ENCODE peak calls at places on chromosomes 2 and 18, in nine cellular contexts. One of them, this sample, is unnamed.

GRCh38 chr2:201959626-201960025 is 74.0 kb upstream of the FZD7 start:
- DNase-seq in lower leg skin: no peak
- DNase-seq in heart left ventricle: no peak
- DNase-seq in uterus: no peak
- DNase-seq in body of pancreas: no peak
- DNase-seq in HCT116: no peak
- DNase-seq in GM12892: no peak
- DNase-seq in esophagus squamous epithelium: no peak
- DNase-seq in adrenal gland: no peak
- DNase-seq in this sample: no peak

GRCh38 chr2:15449542-15450236 is 111.4 kb downstream of the NBAS start:
- DNase-seq in lower leg skin: no peak
- DNase-seq in heart left ventricle: no peak
- DNase-seq in uterus: no peak
- DNase-seq in body of pancreas: no peak
- DNase-seq in HCT116: no peak
- DNase-seq in GM12892: no peak
- DNase-seq in esophagus squamous epithelium: no peak
- DNase-seq in adrenal gland: no peak
- DNase-seq in this sample: no peak

GRCh38 chr18:31252522-31252921 is 65.4 kb upstream of the DSG1 start:
- DNase-seq in lower leg skin: no peak
- DNase-seq in heart left ventricle: no peak
- DNase-seq in uterus: no peak
- DNase-seq in body of pancreas: no peak
- DNase-seq in HCT116: no peak
- DNase-seq in GM12892: no peak
- DNase-seq in esophagus squamous epithelium: no peak
- DNase-seq in adrenal gland: no peak
- DNase-seq in this sample: no peak

GRCh38 chr2:142515493-142515892 is 362.0 kb upstream of the KYNU start:
- DNase-seq in lower leg skin: no peak
- DNase-seq in heart left ventricle: no peak
- DNase-seq in uterus: no peak
- DNase-seq in body of pancreas: no peak
- DNase-seq in HCT116: no peak
- DNase-seq in GM12892: no peak
- DNase-seq in esophagus squamous epithelium: no peak
- DNase-seq in adrenal gland: no peak
- DNase-seq in this sample: no peak

GRCh38 chr2:75586971-75587370 is 26.2 kb upstream of the EVA1A start:
- DNase-seq in lower leg skin: no peak
- DNase-seq in heart left ventricle: no peak
- DNase-seq in uterus: no peak
- DNase-seq in body of pancreas: no peak
- DNase-seq in HCT116: no peak
- DNase-seq in GM12892: no peak
- DNase-seq in esophagus squamous epithelium: no peak
- DNase-seq in adrenal gland: no peak
- DNase-seq in this sample: no peak

GRCh38 chr2:120908314-120908975 is 172.8 kb downstream of the GLI2 start:
- DNase-seq in lower leg skin: no peak
- DNase-seq in heart left ventricle: no peak
- DNase-seq in uterus: no peak
- DNase-seq in body of pancreas: no peak
- DNase-seq in HCT116: no peak
- DNase-seq in GM12892: no peak
- DNase-seq in esophagus squamous epithelium: no peak
- DNase-seq in adrenal gland: no peak
- DNase-seq in this sample: no peak

GRCh38 chr2:10970666-10971065 is 58.9 kb downstream of the KCNF1 start:
- DNase-seq in lower leg skin: no peak
- DNase-seq in heart left ventricle: no peak
- DNase-seq in uterus: no peak
- DNase-seq in body of pancreas: no peak
- DNase-seq in HCT116: no peak
- DNase-seq in GM12892: no peak
- DNase-seq in esophagus squamous epithelium: no peak
- DNase-seq in adrenal gland: no peak
- DNase-seq in this sample: no peak

GRCh38 chr2:239959059-239959971 is 65.8 kb downstream of the NDUFA10 start:
- DNase-seq in lower leg skin: no peak
- DNase-seq in heart left ventricle: no peak
- DNase-seq in uterus: no peak
- DNase-seq in body of pancreas: no peak
- DNase-seq in HCT116: no peak
- DNase-seq in GM12892: no peak
- DNase-seq in esophagus squamous epithelium: no peak
- DNase-seq in adrenal gland: no peak
- DNase-seq in this sample: no peak

GRCh38 chr2:48851161-48851560 is 95.6 kb upstream of the LHCGR start:
- DNase-seq in lower leg skin: no peak
- DNase-seq in heart left ventricle: no peak
- DNase-seq in uterus: no peak
- DNase-seq in body of pancreas: no peak
- DNase-seq in HCT116: no peak
- DNase-seq in GM12892: no peak
- DNase-seq in esophagus squamous epithelium: no peak
- DNase-seq in adrenal gland: no peak
- DNase-seq in this sample: no peak

GRCh38 chr2:239704737-239705136 is 303.9 kb upstream of the HDAC4 start:
- DNase-seq in lower leg skin: peak
- DNase-seq in heart left ventricle: no peak
- DNase-seq in uterus: no peak
- DNase-seq in body of pancreas: no peak
- DNase-seq in HCT116: no peak
- DNase-seq in GM12892: no peak
- DNase-seq in esophagus squamous epithelium: no peak
- DNase-seq in adrenal gland: peak
- DNase-seq in this sample: no peak

GRCh38 chr2:191660575-191660974 is 17.4 kb upstream of the NABP1 start:
- DNase-seq in lower leg skin: no peak
- DNase-seq in heart left ventricle: no peak
- DNase-seq in uterus: no peak
- DNase-seq in body of pancreas: no peak
- DNase-seq in HCT116: no peak
- DNase-seq in GM12892: no peak
- DNase-seq in esophagus squamous epithelium: no peak
- DNase-seq in adrenal gland: no peak
- DNase-seq in this sample: no peak
- TF ChIP-seq POLR2A in lower leg skin: no peak
- TF ChIP-seq POLR2A in heart left ventricle: no peak
- TF ChIP-seq POLR2A in uterus: no peak
- TF ChIP-seq POLR2A in body of pancreas: no peak
- TF ChIP-seq POLR2A in HCT116: no peak
- TF ChIP-seq POLR2A in GM12892: no peak
- TF ChIP-seq POLR2A in esophagus squamous epithelium: no peak
- TF ChIP-seq POLR2A in adrenal gland: no peak
- TF ChIP-seq POLR2A in this sample: no peak

DNA sequence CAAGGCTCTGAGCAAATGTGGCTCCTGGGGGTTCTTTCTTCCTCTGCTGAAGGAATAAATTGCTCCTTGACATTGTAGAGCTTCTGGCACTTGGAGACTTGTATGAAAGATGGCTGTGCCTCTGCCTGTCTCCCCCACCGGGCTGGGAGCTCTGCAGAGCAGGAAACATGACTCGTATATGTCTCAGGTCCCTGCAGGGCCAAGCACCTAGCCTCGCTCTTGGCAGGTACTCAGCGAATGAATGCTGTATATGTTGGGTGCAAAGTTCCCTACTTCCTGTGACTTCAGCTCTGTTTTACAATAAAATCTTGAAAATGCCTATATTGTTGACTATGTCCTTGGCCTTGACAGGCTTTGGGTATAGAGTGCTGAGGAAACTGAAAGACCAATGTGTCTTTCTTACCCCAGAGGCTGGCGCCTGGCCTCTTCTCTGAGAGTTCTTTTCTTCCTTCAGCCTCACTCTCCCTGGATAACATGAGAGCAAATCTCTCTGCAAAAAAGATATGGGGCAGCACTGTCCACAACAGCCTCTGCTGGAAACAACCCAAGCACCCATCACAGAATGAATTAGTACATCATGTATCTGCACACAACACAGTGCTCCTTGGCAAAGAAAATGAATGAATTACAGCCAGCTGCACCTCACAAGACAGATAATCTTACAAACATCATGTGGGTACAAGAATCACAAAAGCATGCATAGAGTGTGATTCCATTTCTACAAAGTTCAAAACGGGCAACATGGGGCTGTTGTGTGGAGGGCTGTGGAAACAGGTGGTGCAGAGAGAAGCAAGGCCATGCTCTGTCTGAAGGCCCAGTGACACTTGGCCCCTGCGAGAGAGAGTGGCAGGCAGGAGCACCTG is 6.5 kb downstream of the IL1RN start:
- DNase-seq in lower leg skin: no peak
- DNase-seq in heart left ventricle: no peak
- DNase-seq in uterus: no peak
- DNase-seq in body of pancreas: no peak
- DNase-seq in HCT116: no peak
- DNase-seq in GM12892: no peak
- DNase-seq in esophagus squamous epithelium: no peak
- DNase-seq in adrenal gland: no peak
- DNase-seq in this sample: no peak
- TF ChIP-seq POLR2A in lower leg skin: no peak
- TF ChIP-seq POLR2A in heart left ventricle: no peak
- TF ChIP-seq POLR2A in uterus: no peak
- TF ChIP-seq POLR2A in body of pancreas: no peak
- TF ChIP-seq POLR2A in HCT116: no peak
- TF ChIP-seq POLR2A in GM12892: no peak
- TF ChIP-seq POLR2A in esophagus squamous epithelium: no peak
- TF ChIP-seq POLR2A in adrenal gland: no peak
- TF ChIP-seq POLR2A in this sample: no peak

DNA sequence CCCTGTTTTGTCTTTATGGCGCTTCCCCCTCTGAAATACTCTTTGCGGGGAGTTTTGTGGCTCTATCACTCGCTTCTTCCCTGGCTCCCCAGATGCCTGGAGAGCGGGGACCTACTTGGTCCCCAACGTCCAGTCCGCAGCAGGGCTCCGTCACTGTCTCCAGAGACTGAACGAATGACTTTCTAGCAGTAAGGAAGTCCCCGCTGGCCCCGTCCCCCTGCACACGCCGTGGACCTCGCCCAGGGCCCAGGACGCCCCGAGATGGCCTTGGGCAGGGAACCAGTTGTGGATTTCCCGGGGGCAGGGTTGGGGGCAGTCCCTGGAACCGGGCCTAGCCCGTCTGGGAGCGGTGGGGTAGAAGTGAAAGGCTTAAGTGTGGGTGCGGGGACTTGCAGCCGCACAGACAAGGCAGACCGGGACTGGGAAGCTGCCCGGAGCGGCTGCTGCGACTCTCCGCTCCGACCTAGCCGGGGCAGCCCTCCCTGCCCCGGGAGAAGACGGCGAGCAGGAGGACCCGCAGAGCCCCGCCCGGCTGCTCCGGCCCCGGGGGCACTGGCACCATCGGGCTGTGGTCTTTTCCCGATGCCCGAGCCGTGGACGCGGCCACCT is 821 bp upstream of the EPHA4 start:
- DNase-seq in lower leg skin: peak
- DNase-seq in heart left ventricle: peak
- DNase-seq in uterus: peak
- DNase-seq in body of pancreas: peak
- DNase-seq in HCT116: no peak
- DNase-seq in GM12892: peak
- DNase-seq in esophagus squamous epithelium: no peak
- DNase-seq in adrenal gland: peak
- DNase-seq in this sample: peak
- TF ChIP-seq POLR2A in lower leg skin: no peak
- TF ChIP-seq POLR2A in heart left ventricle: peak
- TF ChIP-seq POLR2A in uterus: no peak
- TF ChIP-seq POLR2A in body of pancreas: peak
- TF ChIP-seq POLR2A in HCT116: no peak
- TF ChIP-seq POLR2A in GM12892: no peak
- TF ChIP-seq POLR2A in esophagus squamous epithelium: no peak
- TF ChIP-seq POLR2A in adrenal gland: peak
- TF ChIP-seq POLR2A in this sample: no peak

GRCh38 chr2:124317628-124318027 is 292.5 kb downstream of the CNTNAP5 start:
- DNase-seq in lower leg skin: no peak
- DNase-seq in heart left ventricle: no peak
- DNase-seq in uterus: no peak
- DNase-seq in body of pancreas: no peak
- DNase-seq in HCT116: no peak
- DNase-seq in GM12892: no peak
- DNase-seq in esophagus squamous epithelium: no peak
- DNase-seq in adrenal gland: no peak
- DNase-seq in this sample: no peak
- TF ChIP-seq POLR2A in lower leg skin: no peak
- TF ChIP-seq POLR2A in heart left ventricle: no peak
- TF ChIP-seq POLR2A in uterus: no peak
- TF ChIP-seq POLR2A in body of pancreas: no peak
- TF ChIP-seq POLR2A in HCT116: no peak
- TF ChIP-seq POLR2A in GM12892: no peak
- TF ChIP-seq POLR2A in esophagus squamous epithelium: no peak
- TF ChIP-seq POLR2A in adrenal gland: no peak
- TF ChIP-seq POLR2A in this sample: no peak

GRCh38 chr2:39913648-39914456 is 134.8 kb upstream of the THUMPD2 start:
- DNase-seq in lower leg skin: no peak
- DNase-seq in heart left ventricle: no peak
- DNase-seq in uterus: no peak
- DNase-seq in body of pancreas: no peak
- DNase-seq in HCT116: peak
- DNase-seq in GM12892: no peak
- DNase-seq in esophagus squamous epithelium: no peak
- DNase-seq in adrenal gland: no peak
- DNase-seq in this sample: peak
- TF ChIP-seq POLR2A in lower leg skin: no peak
- TF ChIP-seq POLR2A in heart left ventricle: no peak
- TF ChIP-seq POLR2A in uterus: no peak
- TF ChIP-seq POLR2A in body of pancreas: no peak
- TF ChIP-seq POLR2A in HCT116: no peak
- TF ChIP-seq POLR2A in GM12892: no peak
- TF ChIP-seq POLR2A in esophagus squamous epithelium: no peak
- TF ChIP-seq POLR2A in adrenal gland: no peak
- TF ChIP-seq POLR2A in this sample: no peak

DNA sequence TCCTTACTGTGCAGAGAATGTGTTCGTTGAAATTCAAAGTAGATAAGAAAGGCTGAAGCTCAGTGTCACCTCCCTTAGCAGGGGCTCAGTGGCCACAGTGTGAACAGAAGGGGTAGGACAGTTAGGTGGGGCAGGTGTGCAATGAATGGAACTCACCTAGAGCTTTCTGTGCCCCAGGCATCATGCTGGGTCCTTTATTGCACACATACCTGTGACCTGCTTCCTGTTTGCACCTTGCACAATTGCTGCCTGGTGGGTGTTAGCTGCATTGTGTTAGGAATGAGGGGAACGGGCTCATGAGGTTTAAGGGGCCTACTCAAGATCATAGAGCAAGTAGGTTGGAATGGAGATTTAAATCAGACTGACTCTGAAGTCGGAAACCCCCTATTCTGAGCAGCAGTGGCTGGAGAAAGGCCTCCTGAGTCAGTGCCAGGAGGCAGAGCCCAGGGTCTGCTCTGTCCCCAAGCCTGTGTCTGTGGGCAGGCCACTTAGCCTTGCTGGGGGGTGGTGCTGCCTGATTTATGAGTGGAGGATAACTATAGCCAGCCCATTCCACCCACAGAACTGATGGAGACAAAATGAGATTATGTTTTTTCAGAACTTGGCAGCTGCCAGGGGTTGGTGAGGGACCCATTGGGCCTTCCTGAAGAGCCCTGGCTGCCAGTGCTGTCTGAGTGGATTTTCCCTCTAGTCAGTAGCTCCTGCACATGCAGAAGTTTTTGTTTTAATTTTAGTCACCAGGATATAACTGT is 76.2 kb downstream of the NPAS2 start:
- DNase-seq in lower leg skin: no peak
- DNase-seq in heart left ventricle: no peak
- DNase-seq in uterus: no peak
- DNase-seq in body of pancreas: no peak
- DNase-seq in HCT116: no peak
- DNase-seq in GM12892: no peak
- DNase-seq in esophagus squamous epithelium: no peak
- DNase-seq in adrenal gland: no peak
- DNase-seq in this sample: no peak
- TF ChIP-seq POLR2A in lower leg skin: no peak
- TF ChIP-seq POLR2A in heart left ventricle: no peak
- TF ChIP-seq POLR2A in uterus: no peak
- TF ChIP-seq POLR2A in body of pancreas: no peak
- TF ChIP-seq POLR2A in HCT116: no peak
- TF ChIP-seq POLR2A in GM12892: no peak
- TF ChIP-seq POLR2A in esophagus squamous epithelium: no peak
- TF ChIP-seq POLR2A in adrenal gland: no peak
- TF ChIP-seq POLR2A in this sample: no peak